ENCODE peak calls at places on chromosomes 6 and 20, in five cellular contexts. O, F, Y, B and V are unnamed samples.

GRCh38 chr20:46255440-46256104 is 52.7 kb downstream of the CDH22 start:
- DNase-seq in O (no peak), F (no peak), Y (peak; percentile 50), B (peak; percentile 96), V (no peak)

GRCh38 chr20:3901028-3901746 is 12.0 kb downstream of the PANK2 start:
- DNase-seq in O (no peak), F (no peak), Y (no peak), B (no peak), V (no peak)

GRCh38 chr6:80477591-80478370 is 371.3 kb downstream of the BCKDHB start:
- DNase-seq in O (no peak), F (no peak), Y (no peak), B (no peak), V (no peak)

GRCh38 chr6:108113557-108114519 is 39.3 kb upstream of the OSTM1 start:
- DNase-seq in O (no peak), F (no peak), Y (peak; percentile 63), B (peak; percentile 33), V (peak; percentile 11)

GRCh38 chr6:158414900-158415299 is 102.6 kb downstream of the TULP4 start:
- DNase-seq in O (no peak), F (no peak), Y (no peak), B (no peak), V (no peak)

GRCh38 chr20:18224968-18225568 is 63.3 kb upstream of the ZNF133 start:
- DNase-seq in O (no peak), F (peak; percentile 23), Y (peak; percentile 27), B (no peak), V (peak; percentile 1)

GRCh38 chr20:9740486-9740885 is 98.4 kb downstream of the PAK5 start:
- DNase-seq in O (no peak), F (no peak), Y (no peak), B (no peak), V (no peak)

GRCh38 chr6:118562959-118563358 is 14.9 kb downstream of the PLN start:
- DNase-seq in O (no peak), F (peak; percentile 35), Y (no peak), B (no peak), V (no peak)

GRCh38 chr6:105077592-105078463 is 102.0 kb downstream of the POPDC3 start:
- DNase-seq in O (no peak), F (peak; percentile 17), Y (no peak), B (peak; percentile 62), V (peak; percentile 27)

GRCh38 chr6:56637640-56638039 is 5.0 kb downstream of the DST start:
- DNase-seq in O (no peak), F (peak; percentile 24), Y (peak; percentile 42), B (peak; percentile 68), V (peak; percentile 50)

GRCh38 chr6:5766260-5766659 is 240.5 kb downstream of the NRN1 start:
- DNase-seq in O (no peak), F (no peak), Y (no peak), B (no peak), V (no peak)

GRCh38 chr6:43939281-43940070 is 169.5 kb downstream of the VEGFA start:
- DNase-seq in O (no peak), F (no peak), Y (no peak), B (no peak), V (no peak)